ENCODE peak calls at places on chromosomes 11 and 22, in nine cellular contexts. I, K, V, C, H, E, U, Y and B are unnamed samples.

GRCh38 chr11:28736256-28736655 is 628.1 kb downstream of the METTL15 start:
- ATAC-seq in C (no peak), V (no peak), U (no peak), H (no peak), I (no peak), E (no peak), Y (no peak), K (no peak), B (no peak)

GRCh38 chr11:12455938-12456337 is 78.6 kb downstream of the PARVA start:
- ATAC-seq in K (no peak), E (no peak), I (no peak), U (no peak), V (no peak), Y (no peak), H (no peak), C (no peak), B (peak)

GRCh38 chr11:78370406-78371172 is 47.0 kb downstream of the GAB2 start:
- ATAC-seq in U (no peak), C (no peak), Y (peak), I (peak), K (peak), E (peak), H (peak), V (no peak), B (peak)

GRCh38 chr22:32376681-32377080 is 19.0 kb downstream of the RFPL3 start:
- ATAC-seq in E (no peak), I (no peak), K (no peak), U (peak), C (no peak), Y (no peak), H (no peak), V (no peak), B (no peak)

GRCh38 chr11:65960824-65961266 is 689 bp upstream of the SART1 start:
- ATAC-seq in K (no peak), Y (no peak), E (no peak), U (no peak), I (peak), H (no peak), V (no peak), C (peak), B (peak)

GRCh38 chr22:22111983-22112382 is 129.4 kb upstream of the TOP3B start:
- ATAC-seq in C (no peak), K (no peak), Y (no peak), H (no peak), V (no peak), I (no peak), U (no peak), E (no peak), B (no peak)

GRCh38 chr11:79237676-79238075 is 203.2 kb downstream of the TENM4 start:
- ATAC-seq in Y (peak), E (peak), V (no peak), C (no peak), K (peak), U (no peak), H (no peak), I (peak), B (peak)

GRCh38 chr11:19975414-19975990 is 184.8 kb downstream of the DBX1 start:
- ATAC-seq in I (no peak), U (no peak), C (no peak), E (no peak), V (no peak), Y (no peak), K (no peak), H (no peak), B (no peak)

GRCh38 chr22:25736378-25737011 is 5.5 kb upstream of the MYO18B start:
- ATAC-seq in Y (no peak), C (peak), V (peak), I (no peak), E (no peak), K (no peak), H (no peak), U (no peak), B (no peak)

GRCh38 chr11:128494418-128495332 is 92.7 kb downstream of the ETS1 start:
- ATAC-seq in I (no peak), V (peak), Y (no peak), E (no peak), U (no peak), H (no peak), K (no peak), C (peak), B (no peak)

GRCh38 chr11:77669848-77670511 is 32.4 kb upstream of the CLNS1A start:
- ATAC-seq in Y (no peak), U (no peak), H (no peak), K (no peak), V (no peak), C (no peak), I (no peak), E (no peak), B (no peak)

GRCh38 chr11:76700177-76701100 is 29.9 kb upstream of the LRRC32 start:
- ATAC-seq in Y (peak), E (no peak), H (peak), C (no peak), U (peak), K (peak), V (peak), I (peak), B (peak)